ENCODE peak calls at places on chromosomes 6 and 20, in five cellular contexts. One of them, this sample, is unnamed.

GRCh38 chr6:100479180-100480035 is 14.7 kb upstream of the SIM1 start:
- DNase-seq in fibroblast of the conjunctiva: peak; percentile 20
- DNase-seq in IMR-90: peak; percentile 49
- DNase-seq in effector CD8-positive, alpha-beta T cell: no peak
- DNase-seq in NCI-H526: peak; percentile 51
- DNase-seq in this sample: peak; percentile 67

GRCh38 chr6:27866370-27867050 is 45.7 kb downstream of the OR2B2 start:
- DNase-seq in fibroblast of the conjunctiva: peak; percentile 82
- DNase-seq in NCI-H526: peak; percentile 87
- DNase-seq in IMR-90: peak; percentile 68
- DNase-seq in effector CD8-positive, alpha-beta T cell: peak; percentile 8
- DNase-seq in this sample: peak; percentile 71

GRCh38 chr6:105609375-105609991 is 206.6 kb upstream of the PREP start:
- DNase-seq in IMR-90: peak; percentile 92
- DNase-seq in fibroblast of the conjunctiva: no peak
- DNase-seq in effector CD8-positive, alpha-beta T cell: no peak
- DNase-seq in NCI-H526: no peak
- DNase-seq in this sample: no peak

GRCh38 chr6:24951831-24952299 is 16.1 kb upstream of the RIPOR2 start:
- DNase-seq in fibroblast of the conjunctiva: no peak
- DNase-seq in NCI-H526: no peak
- DNase-seq in IMR-90: no peak
- DNase-seq in effector CD8-positive, alpha-beta T cell: no peak
- DNase-seq in this sample: no peak

GRCh38 chr20:62768815-62769287 is 27.4 kb upstream of the MRGBP start:
- DNase-seq in IMR-90: peak; percentile 61
- DNase-seq in fibroblast of the conjunctiva: no peak
- DNase-seq in effector CD8-positive, alpha-beta T cell: no peak
- DNase-seq in NCI-H526: no peak
- DNase-seq in this sample: no peak

GRCh38 chr6:129923520-129923919 is 62.4 kb upstream of the TMEM244 start:
- DNase-seq in effector CD8-positive, alpha-beta T cell: no peak
- DNase-seq in NCI-H526: no peak
- DNase-seq in fibroblast of the conjunctiva: no peak
- DNase-seq in IMR-90: peak; percentile 81
- DNase-seq in this sample: no peak

GRCh38 chr6:145705561-145705960 is 29.8 kb downstream of the EPM2A start:
- DNase-seq in effector CD8-positive, alpha-beta T cell: no peak
- DNase-seq in fibroblast of the conjunctiva: no peak
- DNase-seq in NCI-H526: no peak
- DNase-seq in IMR-90: peak; percentile 78
- DNase-seq in this sample: no peak

GRCh38 chr6:72522735-72523141 is 99.1 kb upstream of the KCNQ5 start:
- DNase-seq in NCI-H526: peak; percentile 46
- DNase-seq in fibroblast of the conjunctiva: no peak
- DNase-seq in effector CD8-positive, alpha-beta T cell: no peak
- DNase-seq in IMR-90: no peak
- DNase-seq in this sample: peak; percentile 77

GRCh38 chr20:7980332-7981046 is 39.1 kb downstream of the TMX4 start:
- DNase-seq in NCI-H526: peak; percentile 51
- DNase-seq in fibroblast of the conjunctiva: peak; percentile 37
- DNase-seq in effector CD8-positive, alpha-beta T cell: no peak
- DNase-seq in IMR-90: peak; percentile 64
- DNase-seq in this sample: peak; percentile 51

GRCh38 chr6:164185342-164185920 is 770.9 kb downstream of the QKI start:
- DNase-seq in IMR-90: no peak
- DNase-seq in NCI-H526: no peak
- DNase-seq in effector CD8-positive, alpha-beta T cell: no peak
- DNase-seq in fibroblast of the conjunctiva: no peak
- DNase-seq in this sample: no peak

GRCh38 chr6:10082385-10082784 is 332.5 kb downstream of the TFAP2A start:
- DNase-seq in NCI-H526: no peak
- DNase-seq in IMR-90: no peak
- DNase-seq in effector CD8-positive, alpha-beta T cell: no peak
- DNase-seq in fibroblast of the conjunctiva: no peak
- DNase-seq in this sample: no peak

GRCh38 chr6:134529921-134530320 is 212.0 kb upstream of the SGK1 start:
- DNase-seq in effector CD8-positive, alpha-beta T cell: no peak
- DNase-seq in fibroblast of the conjunctiva: no peak
- DNase-seq in IMR-90: peak; percentile 48
- DNase-seq in NCI-H526: no peak
- DNase-seq in this sample: no peak

GRCh38 chr6:88248709-88249321 is 82.7 kb upstream of the CNR1 start:
- DNase-seq in effector CD8-positive, alpha-beta T cell: no peak
- DNase-seq in fibroblast of the conjunctiva: no peak
- DNase-seq in IMR-90: no peak
- DNase-seq in NCI-H526: no peak
- DNase-seq in this sample: no peak

GRCh38 chr6:116633685-116634084 is 17.4 kb downstream of the RSPH4A start:
- DNase-seq in fibroblast of the conjunctiva: no peak
- DNase-seq in IMR-90: no peak
- DNase-seq in NCI-H526: peak; percentile 12
- DNase-seq in effector CD8-positive, alpha-beta T cell: no peak
- DNase-seq in this sample: peak; percentile 68

GRCh38 chr6:158869604-158870417 is 50.6 kb upstream of the EZR start:
- DNase-seq in NCI-H526: peak; percentile 96
- DNase-seq in fibroblast of the conjunctiva: peak; percentile 54
- DNase-seq in effector CD8-positive, alpha-beta T cell: peak; percentile 96
- DNase-seq in IMR-90: peak; percentile 95
- DNase-seq in this sample: peak; percentile 97

GRCh38 chr6:139557547-139557946 is 183.1 kb upstream of the CITED2 start:
- DNase-seq in effector CD8-positive, alpha-beta T cell: no peak
- DNase-seq in IMR-90: no peak
- DNase-seq in fibroblast of the conjunctiva: no peak
- DNase-seq in NCI-H526: no peak
- DNase-seq in this sample: no peak

GRCh38 chr20:57439432-57439831 is 48.2 kb downstream of the RBM38 start:
- DNase-seq in effector CD8-positive, alpha-beta T cell: no peak
- DNase-seq in IMR-90: no peak
- DNase-seq in NCI-H526: peak; percentile 90
- DNase-seq in fibroblast of the conjunctiva: no peak
- DNase-seq in this sample: no peak

GRCh38 chr6:44472250-44472945 is 84.9 kb downstream of the CDC5L start:
- DNase-seq in NCI-H526: no peak
- DNase-seq in effector CD8-positive, alpha-beta T cell: no peak
- DNase-seq in fibroblast of the conjunctiva: no peak
- DNase-seq in IMR-90: no peak
- DNase-seq in this sample: peak; percentile 59

GRCh38 chr6:92216717-92217116 is 1202.6 kb downstream of the EPHA7 start:
- DNase-seq in fibroblast of the conjunctiva: no peak
- DNase-seq in effector CD8-positive, alpha-beta T cell: no peak
- DNase-seq in NCI-H526: no peak
- DNase-seq in IMR-90: no peak
- DNase-seq in this sample: no peak

GRCh38 chr6:127618729-127619128 is 41.8 kb downstream of the C6orf58 start:
- DNase-seq in fibroblast of the conjunctiva: peak; percentile 1
- DNase-seq in effector CD8-positive, alpha-beta T cell: no peak
- DNase-seq in IMR-90: peak; percentile 11
- DNase-seq in NCI-H526: no peak
- DNase-seq in this sample: no peak

GRCh38 chr6:41917528-41917927 is 3.4 kb downstream of the MED20 start:
- DNase-seq in effector CD8-positive, alpha-beta T cell: no peak
- DNase-seq in NCI-H526: no peak
- DNase-seq in IMR-90: peak; percentile 96
- DNase-seq in fibroblast of the conjunctiva: peak; percentile 84
- DNase-seq in this sample: no peak

GRCh38 chr6:158561247-158561884 is 1.5 kb downstream of the TMEM181 start:
- DNase-seq in IMR-90: no peak
- DNase-seq in effector CD8-positive, alpha-beta T cell: no peak
- DNase-seq in fibroblast of the conjunctiva: no peak
- DNase-seq in NCI-H526: no peak
- DNase-seq in this sample: no peak

GRCh38 chr20:45985573-45985972 is 13.6 kb upstream of the ZNF335 start:
- DNase-seq in NCI-H526: no peak
- DNase-seq in effector CD8-positive, alpha-beta T cell: no peak
- DNase-seq in IMR-90: no peak
- DNase-seq in fibroblast of the conjunctiva: no peak
- DNase-seq in this sample: peak; percentile 21

GRCh38 chr20:400451-401275 is 7.4 kb upstream of the RBCK1 start:
- DNase-seq in NCI-H526: no peak
- DNase-seq in effector CD8-positive, alpha-beta T cell: no peak
- DNase-seq in fibroblast of the conjunctiva: no peak
- DNase-seq in IMR-90: no peak
- DNase-seq in this sample: peak; percentile 41

GRCh38 chr20:59565768-59566461 is 38.4 kb upstream of the PHACTR3 start:
- DNase-seq in IMR-90: no peak
- DNase-seq in NCI-H526: no peak
- DNase-seq in fibroblast of the conjunctiva: no peak
- DNase-seq in effector CD8-positive, alpha-beta T cell: no peak
- DNase-seq in this sample: no peak

GRCh38 chr6:105429676-105430075 is 26.8 kb upstream of the PREP start:
- DNase-seq in fibroblast of the conjunctiva: no peak
- DNase-seq in effector CD8-positive, alpha-beta T cell: no peak
- DNase-seq in IMR-90: peak; percentile 74
- DNase-seq in NCI-H526: no peak
- DNase-seq in this sample: no peak

GRCh38 chr6:1611322-1611571 is 1.5 kb downstream of the FOXC1 start:
- DNase-seq in effector CD8-positive, alpha-beta T cell: no peak
- DNase-seq in NCI-H526: peak; percentile 39
- DNase-seq in fibroblast of the conjunctiva: no peak
- DNase-seq in IMR-90: peak; percentile 50
- DNase-seq in this sample: peak; percentile 53

GRCh38 chr20:43583982-43584432 is 6.7 kb upstream of the IFT52 start:
- DNase-seq in fibroblast of the conjunctiva: peak; percentile 96
- DNase-seq in effector CD8-positive, alpha-beta T cell: no peak
- DNase-seq in IMR-90: peak; percentile 97
- DNase-seq in NCI-H526: no peak
- DNase-seq in this sample: no peak

GRCh38 chr6:43974643-43975235 is 152.5 kb downstream of the MRPL14 start:
- DNase-seq in fibroblast of the conjunctiva: no peak
- DNase-seq in effector CD8-positive, alpha-beta T cell: no peak
- DNase-seq in NCI-H526: no peak
- DNase-seq in IMR-90: peak; percentile 59
- DNase-seq in this sample: no peak

GRCh38 chr6:52849137-52849536 is 8.5 kb upstream of the GSTA5 start:
- DNase-seq in IMR-90: no peak
- DNase-seq in NCI-H526: no peak
- DNase-seq in effector CD8-positive, alpha-beta T cell: no peak
- DNase-seq in fibroblast of the conjunctiva: no peak
- DNase-seq in this sample: no peak

GRCh38 chr6:116283191-116283590 is 3.5 kb upstream of the TSPYL1 start:
- DNase-seq in IMR-90: no peak
- DNase-seq in fibroblast of the conjunctiva: no peak
- DNase-seq in effector CD8-positive, alpha-beta T cell: no peak
- DNase-seq in NCI-H526: no peak
- DNase-seq in this sample: no peak

GRCh38 chr20:22680031-22680740 is 95.8 kb upstream of the FOXA2 start:
- DNase-seq in effector CD8-positive, alpha-beta T cell: no peak
- DNase-seq in IMR-90: no peak
- DNase-seq in fibroblast of the conjunctiva: no peak
- DNase-seq in NCI-H526: no peak
- DNase-seq in this sample: no peak

GRCh38 chr6:3751019-3751729 is at the start of gene PXDC1:
- DNase-seq in NCI-H526: peak; percentile 50
- DNase-seq in IMR-90: no peak
- DNase-seq in fibroblast of the conjunctiva: no peak
- DNase-seq in effector CD8-positive, alpha-beta T cell: no peak
- DNase-seq in this sample: peak; percentile 61

GRCh38 chr6:141830530-141830929 is 302.2 kb upstream of the GJE1 start:
- DNase-seq in fibroblast of the conjunctiva: no peak
- DNase-seq in effector CD8-positive, alpha-beta T cell: no peak
- DNase-seq in IMR-90: no peak
- DNase-seq in NCI-H526: no peak
- DNase-seq in this sample: no peak

GRCh38 chr20:2751868-2752630 is 48.4 kb downstream of the CPXM1 start:
- DNase-seq in effector CD8-positive, alpha-beta T cell: peak; percentile 24
- DNase-seq in NCI-H526: peak; percentile 52
- DNase-seq in IMR-90: no peak
- DNase-seq in fibroblast of the conjunctiva: no peak
- DNase-seq in this sample: no peak

GRCh38 chr20:53865905-53866786 is 204.2 kb downstream of the BCAS1 start:
- DNase-seq in NCI-H526: peak; percentile 59
- DNase-seq in effector CD8-positive, alpha-beta T cell: no peak
- DNase-seq in fibroblast of the conjunctiva: peak; percentile 33
- DNase-seq in IMR-90: peak; percentile 77
- DNase-seq in this sample: peak; percentile 67

GRCh38 chr6:30884521-30885480 is 482 bp downstream of the DDR1 start:
- DNase-seq in IMR-90: peak; percentile 15
- DNase-seq in effector CD8-positive, alpha-beta T cell: peak; percentile 12
- DNase-seq in NCI-H526: peak; percentile 67
- DNase-seq in fibroblast of the conjunctiva: no peak
- DNase-seq in this sample: peak; percentile 81

GRCh38 chr20:58511861-58512260 is 3.3 kb downstream of the APCDD1L start:
- DNase-seq in NCI-H526: no peak
- DNase-seq in fibroblast of the conjunctiva: no peak
- DNase-seq in IMR-90: no peak
- DNase-seq in effector CD8-positive, alpha-beta T cell: no peak
- DNase-seq in this sample: no peak

This sample was measured in GM23338.